ENCODE peak calls at places on chromosomes 7 and 10, in seven cellular contexts. One of them, this sample, is unnamed.

GRCh38 chr10:98364432-98365102 is 50.4 kb downstream of the PYROXD2 start:
- DNase-seq in NCI-H1105: no peak
- DNase-seq in LHCN-M2: no peak
- DNase-seq in caudate nucleus: no peak
- DNase-seq in stimulated activated CD4-positive, alpha-beta T cell treated with anti-CD3 and anti-CD28 coated beads, Interleukin-4, amount 100 ng/mL, for 1 hour: no peak
- DNase-seq in lower leg skin: no peak
- DNase-seq in activated T-cell treated with anti-CD3 and anti-CD28 coated beads, Interleukin-2, amount 50 U/mL, for 1 hour: no peak
- DNase-seq in this sample: no peak

GRCh38 chr10:113732966-113733365 is 18.5 kb upstream of the PLEKHS1 start:
- DNase-seq in NCI-H1105: no peak
- DNase-seq in LHCN-M2: no peak
- DNase-seq in caudate nucleus: no peak
- DNase-seq in stimulated activated CD4-positive, alpha-beta T cell treated with anti-CD3 and anti-CD28 coated beads, Interleukin-4, amount 100 ng/mL, for 1 hour: no peak
- DNase-seq in lower leg skin: no peak
- DNase-seq in activated T-cell treated with anti-CD3 and anti-CD28 coated beads, Interleukin-2, amount 50 U/mL, for 1 hour: no peak
- DNase-seq in this sample: no peak

GRCh38 chr10:112370424-112370819 is 3.5 kb upstream of the ACSL5 start:
- DNase-seq in NCI-H1105: no peak
- DNase-seq in LHCN-M2: no peak
- DNase-seq in caudate nucleus: no peak
- DNase-seq in stimulated activated CD4-positive, alpha-beta T cell treated with anti-CD3 and anti-CD28 coated beads, Interleukin-4, amount 100 ng/mL, for 1 hour: no peak
- DNase-seq in lower leg skin: no peak
- DNase-seq in activated T-cell treated with anti-CD3 and anti-CD28 coated beads, Interleukin-2, amount 50 U/mL, for 1 hour: no peak
- DNase-seq in this sample: no peak

GRCh38 chr7:139776486-139777303 is 1.1 kb downstream of the HIPK2 start:
- DNase-seq in NCI-H1105: peak
- DNase-seq in LHCN-M2: peak
- DNase-seq in caudate nucleus: peak
- DNase-seq in stimulated activated CD4-positive, alpha-beta T cell treated with anti-CD3 and anti-CD28 coated beads, Interleukin-4, amount 100 ng/mL, for 1 hour: peak
- DNase-seq in lower leg skin: no peak
- DNase-seq in activated T-cell treated with anti-CD3 and anti-CD28 coated beads, Interleukin-2, amount 50 U/mL, for 1 hour: peak
- DNase-seq in this sample: no peak

GRCh38 chr10:71964669-71965515 is 697 bp downstream of the CHST3 start:
- DNase-seq in NCI-H1105: peak
- DNase-seq in LHCN-M2: peak
- DNase-seq in caudate nucleus: peak
- DNase-seq in stimulated activated CD4-positive, alpha-beta T cell treated with anti-CD3 and anti-CD28 coated beads, Interleukin-4, amount 100 ng/mL, for 1 hour: peak
- DNase-seq in lower leg skin: no peak
- DNase-seq in activated T-cell treated with anti-CD3 and anti-CD28 coated beads, Interleukin-2, amount 50 U/mL, for 1 hour: peak
- DNase-seq in this sample: no peak

GRCh38 chr7:97772034-97772891 is 40.4 kb downstream of the TAC1 start:
- DNase-seq in NCI-H1105: no peak
- DNase-seq in LHCN-M2: no peak
- DNase-seq in caudate nucleus: no peak
- DNase-seq in stimulated activated CD4-positive, alpha-beta T cell treated with anti-CD3 and anti-CD28 coated beads, Interleukin-4, amount 100 ng/mL, for 1 hour: no peak
- DNase-seq in lower leg skin: no peak
- DNase-seq in activated T-cell treated with anti-CD3 and anti-CD28 coated beads, Interleukin-2, amount 50 U/mL, for 1 hour: no peak
- DNase-seq in this sample: no peak

GRCh38 chr10:32771217-32771616 is 186.8 kb downstream of the ITGB1 start:
- DNase-seq in NCI-H1105: no peak
- DNase-seq in LHCN-M2: peak
- DNase-seq in caudate nucleus: no peak
- DNase-seq in stimulated activated CD4-positive, alpha-beta T cell treated with anti-CD3 and anti-CD28 coated beads, Interleukin-4, amount 100 ng/mL, for 1 hour: no peak
- DNase-seq in lower leg skin: no peak
- DNase-seq in activated T-cell treated with anti-CD3 and anti-CD28 coated beads, Interleukin-2, amount 50 U/mL, for 1 hour: no peak
- DNase-seq in this sample: no peak

GRCh38 chr10:117736655-117737054 is 194.1 kb downstream of the EMX2 start:
- DNase-seq in NCI-H1105: no peak
- DNase-seq in LHCN-M2: peak
- DNase-seq in caudate nucleus: no peak
- DNase-seq in stimulated activated CD4-positive, alpha-beta T cell treated with anti-CD3 and anti-CD28 coated beads, Interleukin-4, amount 100 ng/mL, for 1 hour: no peak
- DNase-seq in lower leg skin: peak
- DNase-seq in activated T-cell treated with anti-CD3 and anti-CD28 coated beads, Interleukin-2, amount 50 U/mL, for 1 hour: no peak
- DNase-seq in this sample: no peak

GRCh38 chr7:50959560-50959959 is 176.9 kb upstream of the GRB10 start:
- DNase-seq in NCI-H1105: no peak
- DNase-seq in LHCN-M2: no peak
- DNase-seq in caudate nucleus: no peak
- DNase-seq in stimulated activated CD4-positive, alpha-beta T cell treated with anti-CD3 and anti-CD28 coated beads, Interleukin-4, amount 100 ng/mL, for 1 hour: no peak
- DNase-seq in lower leg skin: no peak
- DNase-seq in activated T-cell treated with anti-CD3 and anti-CD28 coated beads, Interleukin-2, amount 50 U/mL, for 1 hour: no peak
- DNase-seq in this sample: no peak

GRCh38 chr10:36462194-36462593 is 663.2 kb upstream of the ANKRD30A start:
- DNase-seq in NCI-H1105: no peak
- DNase-seq in LHCN-M2: peak
- DNase-seq in caudate nucleus: no peak
- DNase-seq in stimulated activated CD4-positive, alpha-beta T cell treated with anti-CD3 and anti-CD28 coated beads, Interleukin-4, amount 100 ng/mL, for 1 hour: no peak
- DNase-seq in lower leg skin: peak
- DNase-seq in activated T-cell treated with anti-CD3 and anti-CD28 coated beads, Interleukin-2, amount 50 U/mL, for 1 hour: no peak
- DNase-seq in this sample: no peak

GRCh38 chr10:46321770-46322169 is 35.0 kb downstream of the ANTXRL start:
- DNase-seq in NCI-H1105: no peak
- DNase-seq in LHCN-M2: no peak
- DNase-seq in caudate nucleus: no peak
- DNase-seq in stimulated activated CD4-positive, alpha-beta T cell treated with anti-CD3 and anti-CD28 coated beads, Interleukin-4, amount 100 ng/mL, for 1 hour: no peak
- DNase-seq in lower leg skin: no peak
- DNase-seq in activated T-cell treated with anti-CD3 and anti-CD28 coated beads, Interleukin-2, amount 50 U/mL, for 1 hour: no peak
- DNase-seq in this sample: no peak

GRCh38 chr7:103797647-103798307 is 191.7 kb downstream of the RELN start:
- DNase-seq in NCI-H1105: no peak
- DNase-seq in LHCN-M2: no peak
- DNase-seq in caudate nucleus: no peak
- DNase-seq in stimulated activated CD4-positive, alpha-beta T cell treated with anti-CD3 and anti-CD28 coated beads, Interleukin-4, amount 100 ng/mL, for 1 hour: no peak
- DNase-seq in lower leg skin: no peak
- DNase-seq in activated T-cell treated with anti-CD3 and anti-CD28 coated beads, Interleukin-2, amount 50 U/mL, for 1 hour: no peak
- DNase-seq in this sample: no peak

This sample was measured in GM12891.